ENCODE peak calls at places on chromosomes 5 and 9, in six cellular contexts. One of them, this sample, is unnamed.

GRCh38 chr5:42949348-42950090 is 90.6 kb downstream of the ANXA2R start:
- DNase-seq in IMR-90: peak
- DNase-seq in ascending aorta: peak
- DNase-seq in fibroblast of the aortic adventitia: peak
- DNase-seq in CD8-positive, alpha-beta T cell: peak
- DNase-seq in left lung: peak
- DNase-seq in this sample: peak

GRCh38 chr9:18393340-18394130 is 80.4 kb upstream of the ADAMTSL1 start:
- DNase-seq in CD8-positive, alpha-beta T cell: no peak
- DNase-seq in left lung: no peak
- DNase-seq in ascending aorta: no peak
- DNase-seq in IMR-90: peak
- DNase-seq in fibroblast of the aortic adventitia: peak
- DNase-seq in this sample: peak

GRCh38 chr9:1575939-1576338 is 439.2 kb upstream of the SMARCA2 start:
- DNase-seq in left lung: peak
- DNase-seq in ascending aorta: no peak
- DNase-seq in fibroblast of the aortic adventitia: no peak
- DNase-seq in IMR-90: no peak
- DNase-seq in CD8-positive, alpha-beta T cell: no peak
- DNase-seq in this sample: no peak

GRCh38 chr9:137721899-137722298 is 103.1 kb downstream of the EHMT1 start:
- DNase-seq in ascending aorta: no peak
- DNase-seq in IMR-90: no peak
- DNase-seq in CD8-positive, alpha-beta T cell: peak
- DNase-seq in fibroblast of the aortic adventitia: no peak
- DNase-seq in left lung: no peak
- DNase-seq in this sample: no peak

GRCh38 chr9:92686954-92687353 is 17.0 kb upstream of the IPPK start:
- DNase-seq in CD8-positive, alpha-beta T cell: no peak
- DNase-seq in IMR-90: no peak
- DNase-seq in left lung: no peak
- DNase-seq in ascending aorta: no peak
- DNase-seq in fibroblast of the aortic adventitia: no peak
- DNase-seq in this sample: no peak

GRCh38 chr9:89730715-89731114 is 125.9 kb downstream of the GADD45G start:
- DNase-seq in ascending aorta: no peak
- DNase-seq in fibroblast of the aortic adventitia: no peak
- DNase-seq in left lung: peak
- DNase-seq in CD8-positive, alpha-beta T cell: no peak
- DNase-seq in IMR-90: no peak
- DNase-seq in this sample: no peak

GRCh38 chr5:154215931-154216330 is 25.4 kb downstream of the GALNT10 start:
- DNase-seq in ascending aorta: no peak
- DNase-seq in CD8-positive, alpha-beta T cell: no peak
- DNase-seq in left lung: no peak
- DNase-seq in fibroblast of the aortic adventitia: no peak
- DNase-seq in IMR-90: peak
- DNase-seq in this sample: no peak

GRCh38 chr9:116316231-116316630 is 162.6 kb downstream of the PAPPA start:
- DNase-seq in fibroblast of the aortic adventitia: no peak
- DNase-seq in IMR-90: no peak
- DNase-seq in ascending aorta: no peak
- DNase-seq in left lung: no peak
- DNase-seq in CD8-positive, alpha-beta T cell: no peak
- DNase-seq in this sample: no peak

GRCh38 chr5:2621631-2622030 is 129.8 kb downstream of the IRX2 start:
- DNase-seq in CD8-positive, alpha-beta T cell: no peak
- DNase-seq in ascending aorta: no peak
- DNase-seq in IMR-90: no peak
- DNase-seq in fibroblast of the aortic adventitia: no peak
- DNase-seq in left lung: no peak
- DNase-seq in this sample: no peak

DNA sequence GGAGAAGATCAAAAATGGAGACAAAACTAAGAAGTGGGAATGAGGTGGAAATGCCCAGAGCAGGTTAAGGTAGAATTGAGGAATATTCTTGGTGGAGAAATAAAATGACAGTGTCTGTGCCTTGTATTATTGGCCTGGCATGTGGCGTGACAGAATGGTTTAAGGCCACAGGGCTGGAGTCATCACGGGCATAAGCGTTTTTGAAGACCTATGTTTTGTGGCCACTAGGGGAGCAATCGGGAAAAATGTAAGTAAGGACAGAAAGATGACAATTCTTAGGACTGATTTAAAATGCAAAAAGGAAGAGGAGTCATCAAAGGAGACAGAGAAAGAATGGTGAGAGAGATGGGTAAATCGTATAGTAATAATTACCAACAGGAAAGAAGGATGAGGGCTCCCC is 72.2 kb upstream of the EPB41L4A start:
- DNase-seq in IMR-90: peak
- DNase-seq in ascending aorta: no peak
- DNase-seq in left lung: no peak
- DNase-seq in fibroblast of the aortic adventitia: no peak
- DNase-seq in CD8-positive, alpha-beta T cell: no peak
- DNase-seq in this sample: peak
- TF ChIP-seq CTCF in IMR-90: peak
- TF ChIP-seq CTCF in ascending aorta: no peak
- TF ChIP-seq CTCF in left lung: no peak
- TF ChIP-seq CTCF in fibroblast of the aortic adventitia: peak
- TF ChIP-seq CTCF in CD8-positive, alpha-beta T cell: no peak
- TF ChIP-seq CTCF in this sample: peak

DNA sequence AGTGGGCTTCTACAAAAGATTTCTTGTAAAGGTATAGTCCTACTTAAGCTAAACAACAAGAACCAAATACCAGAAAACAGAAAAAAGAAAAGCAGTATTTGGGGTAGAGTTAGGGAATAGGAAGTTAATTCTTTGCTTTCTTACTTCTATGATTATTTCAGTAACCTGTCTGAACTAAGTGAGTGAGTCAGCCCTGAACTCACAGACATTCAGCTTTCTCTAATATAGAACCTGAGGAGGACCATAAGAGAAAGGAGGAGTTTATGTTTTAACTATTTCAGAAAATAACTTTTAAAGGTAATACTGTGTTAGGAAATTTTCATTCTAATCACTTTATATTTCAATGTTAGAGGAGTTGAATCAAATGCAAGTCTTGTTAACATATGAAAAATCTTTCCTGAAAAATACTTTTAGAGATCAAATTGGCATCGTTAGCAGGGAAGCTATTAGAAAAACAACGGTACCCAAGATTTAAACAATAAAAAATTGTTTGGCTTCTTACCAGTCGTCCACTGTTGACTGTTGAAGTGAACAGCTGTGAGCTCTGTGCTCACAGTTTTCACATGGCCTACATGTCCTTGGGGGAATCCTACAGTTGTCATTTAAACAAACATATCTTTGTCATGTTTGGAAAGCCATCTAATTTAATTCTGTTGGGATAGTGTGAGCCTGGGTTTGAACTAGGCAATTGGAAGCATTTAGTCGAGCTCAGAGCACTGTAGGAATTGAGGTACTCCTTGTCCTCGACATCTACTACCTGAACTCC is 19.9 kb upstream of the ZFAND5 start:
- DNase-seq in IMR-90: peak
- DNase-seq in left lung: no peak
- DNase-seq in ascending aorta: no peak
- DNase-seq in fibroblast of the aortic adventitia: no peak
- DNase-seq in CD8-positive, alpha-beta T cell: no peak
- DNase-seq in this sample: peak
- H3K4me3 ChIP-seq in IMR-90: no peak
- H3K4me3 ChIP-seq in left lung: no peak
- H3K4me3 ChIP-seq in ascending aorta: no peak
- H3K4me3 ChIP-seq in fibroblast of the aortic adventitia: no peak
- H3K4me3 ChIP-seq in CD8-positive, alpha-beta T cell: no peak
- H3K4me3 ChIP-seq in this sample: no peak

GRCh38 chr9:76718166-76718565 is 46.1 kb upstream of the PCA3 start:
- DNase-seq in fibroblast of the aortic adventitia: no peak
- DNase-seq in ascending aorta: no peak
- DNase-seq in IMR-90: no peak
- DNase-seq in left lung: no peak
- DNase-seq in CD8-positive, alpha-beta T cell: no peak
- DNase-seq in this sample: no peak
- TF ChIP-seq CTCF in fibroblast of the aortic adventitia: no peak
- TF ChIP-seq CTCF in ascending aorta: no peak
- TF ChIP-seq CTCF in IMR-90: no peak
- TF ChIP-seq CTCF in left lung: no peak
- TF ChIP-seq CTCF in CD8-positive, alpha-beta T cell: no peak
- TF ChIP-seq CTCF in this sample: peak

DNA sequence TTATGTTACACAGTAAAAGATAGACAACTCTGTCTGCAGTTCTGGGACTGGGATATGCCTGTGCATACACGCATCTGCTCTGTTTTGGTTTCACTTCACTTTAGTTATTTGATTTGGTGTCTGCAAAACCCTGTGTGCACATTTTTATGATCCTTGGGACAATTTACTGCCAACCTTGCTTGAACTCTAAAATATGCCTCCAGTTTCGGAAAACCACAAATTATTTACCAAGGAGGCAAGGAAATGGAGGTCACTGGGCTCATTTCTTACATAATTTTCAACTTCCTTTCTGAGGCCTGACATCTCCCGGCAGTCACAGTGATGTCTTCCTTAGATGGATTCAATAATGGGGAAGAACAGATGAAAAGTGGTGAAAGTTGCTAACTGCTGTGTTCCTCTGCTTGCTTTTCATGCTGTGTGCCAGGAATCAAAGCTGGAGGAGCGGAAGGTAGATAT is 61.2 kb upstream of the TAF11L2 start:
- DNase-seq in left lung: no peak
- DNase-seq in ascending aorta: no peak
- DNase-seq in fibroblast of the aortic adventitia: peak
- DNase-seq in CD8-positive, alpha-beta T cell: no peak
- DNase-seq in IMR-90: no peak
- DNase-seq in this sample: no peak
- H3K4me3 ChIP-seq in left lung: no peak
- H3K4me3 ChIP-seq in ascending aorta: peak
- H3K4me3 ChIP-seq in fibroblast of the aortic adventitia: no peak
- H3K4me3 ChIP-seq in CD8-positive, alpha-beta T cell: no peak
- H3K4me3 ChIP-seq in IMR-90: peak
- H3K4me3 ChIP-seq in this sample: no peak

GRCh38 chr5:181241393-181241975 is 2.2 kb downstream of the RACK1 start:
- DNase-seq in ascending aorta: no peak
- DNase-seq in left lung: no peak
- DNase-seq in fibroblast of the aortic adventitia: peak
- DNase-seq in CD8-positive, alpha-beta T cell: peak
- DNase-seq in IMR-90: peak
- DNase-seq in this sample: peak
- TF ChIP-seq CTCF in ascending aorta: no peak
- TF ChIP-seq CTCF in left lung: no peak
- TF ChIP-seq CTCF in fibroblast of the aortic adventitia: no peak
- TF ChIP-seq CTCF in CD8-positive, alpha-beta T cell: no peak
- TF ChIP-seq CTCF in IMR-90: peak
- TF ChIP-seq CTCF in this sample: peak

GRCh38 chr5:40428815-40429214 is 250.9 kb upstream of the PTGER4 start:
- DNase-seq in left lung: no peak
- DNase-seq in CD8-positive, alpha-beta T cell: no peak
- DNase-seq in IMR-90: no peak
- DNase-seq in ascending aorta: no peak
- DNase-seq in fibroblast of the aortic adventitia: no peak
- DNase-seq in this sample: no peak
- H3K4me3 ChIP-seq in left lung: no peak
- H3K4me3 ChIP-seq in CD8-positive, alpha-beta T cell: no peak
- H3K4me3 ChIP-seq in IMR-90: no peak
- H3K4me3 ChIP-seq in ascending aorta: no peak
- H3K4me3 ChIP-seq in fibroblast of the aortic adventitia: no peak
- H3K4me3 ChIP-seq in this sample: no peak

GRCh38 chr5:148457183-148457620 is 73.4 kb downstream of the FBXO38 start:
- DNase-seq in CD8-positive, alpha-beta T cell: no peak
- DNase-seq in ascending aorta: no peak
- DNase-seq in left lung: no peak
- DNase-seq in fibroblast of the aortic adventitia: no peak
- DNase-seq in IMR-90: no peak
- DNase-seq in this sample: no peak
- TF ChIP-seq CTCF in CD8-positive, alpha-beta T cell: no peak
- TF ChIP-seq CTCF in ascending aorta: no peak
- TF ChIP-seq CTCF in left lung: no peak
- TF ChIP-seq CTCF in fibroblast of the aortic adventitia: peak
- TF ChIP-seq CTCF in IMR-90: peak
- TF ChIP-seq CTCF in this sample: peak

GRCh38 chr5:5140051-5141010 is at the start of gene ADAMTS16:
- DNase-seq in IMR-90: no peak
- DNase-seq in left lung: peak
- DNase-seq in fibroblast of the aortic adventitia: no peak
- DNase-seq in CD8-positive, alpha-beta T cell: no peak
- DNase-seq in ascending aorta: no peak
- DNase-seq in this sample: no peak

GRCh38 chr5:5144441-5144840 is 4.3 kb downstream of the ADAMTS16 start:
- DNase-seq in ascending aorta: no peak
- DNase-seq in fibroblast of the aortic adventitia: no peak
- DNase-seq in left lung: no peak
- DNase-seq in CD8-positive, alpha-beta T cell: no peak
- DNase-seq in IMR-90: no peak
- DNase-seq in this sample: no peak

GRCh38 chr5:5139358-5140050 is 626 bp upstream of the ADAMTS16 start:
- DNase-seq in ascending aorta: no peak
- DNase-seq in fibroblast of the aortic adventitia: no peak
- DNase-seq in left lung: peak
- DNase-seq in CD8-positive, alpha-beta T cell: no peak
- DNase-seq in IMR-90: no peak
- DNase-seq in this sample: no peak

GRCh38 chr5:5141011-5141599 is 975 bp downstream of the ADAMTS16 start:
- DNase-seq in IMR-90: no peak
- DNase-seq in left lung: no peak
- DNase-seq in fibroblast of the aortic adventitia: no peak
- DNase-seq in ascending aorta: no peak
- DNase-seq in CD8-positive, alpha-beta T cell: no peak
- DNase-seq in this sample: no peak

GRCh38 chr5:5141625-5142527 is 1.7 kb downstream of the ADAMTS16 start:
- DNase-seq in ascending aorta: no peak
- DNase-seq in left lung: no peak
- DNase-seq in CD8-positive, alpha-beta T cell: no peak
- DNase-seq in IMR-90: peak
- DNase-seq in fibroblast of the aortic adventitia: peak
- DNase-seq in this sample: peak
- H3K4me3 ChIP-seq in ascending aorta: peak
- H3K4me3 ChIP-seq in left lung: no peak
- H3K4me3 ChIP-seq in CD8-positive, alpha-beta T cell: no peak
- H3K4me3 ChIP-seq in IMR-90: no peak
- H3K4me3 ChIP-seq in fibroblast of the aortic adventitia: no peak
- H3K4me3 ChIP-seq in this sample: no peak

GRCh38 chr9:72615931-72616330 is 94.5 kb downstream of the TMC1 start:
- DNase-seq in ascending aorta: no peak
- DNase-seq in left lung: no peak
- DNase-seq in CD8-positive, alpha-beta T cell: no peak
- DNase-seq in IMR-90: peak
- DNase-seq in fibroblast of the aortic adventitia: peak
- DNase-seq in this sample: peak

GRCh38 chr9:72614057-72614456 is 92.6 kb downstream of the TMC1 start:
- DNase-seq in ascending aorta: no peak
- DNase-seq in IMR-90: no peak
- DNase-seq in left lung: no peak
- DNase-seq in fibroblast of the aortic adventitia: no peak
- DNase-seq in CD8-positive, alpha-beta T cell: no peak
- DNase-seq in this sample: peak

DNA sequence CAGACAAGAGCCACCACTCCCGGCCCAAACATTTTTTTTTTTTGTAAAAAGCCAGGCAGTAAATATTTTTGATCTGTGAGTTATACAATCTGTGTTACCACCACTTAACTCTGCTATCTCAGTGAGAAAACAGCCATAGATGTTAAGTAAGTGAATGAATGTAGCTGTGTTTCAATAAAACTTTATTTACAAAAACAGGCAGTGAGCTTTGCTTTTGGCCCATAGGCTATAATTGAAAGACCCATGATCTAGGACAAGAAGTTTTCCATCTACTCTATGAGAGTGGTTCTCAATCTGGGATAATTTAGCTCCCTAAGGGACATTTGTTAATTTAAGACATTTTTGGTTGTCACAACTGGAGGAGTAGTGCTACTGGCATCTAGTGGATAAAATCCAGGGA is 91.0 kb downstream of the TMC1 start:
- DNase-seq in ascending aorta: no peak
- DNase-seq in fibroblast of the aortic adventitia: no peak
- DNase-seq in CD8-positive, alpha-beta T cell: no peak
- DNase-seq in IMR-90: no peak
- DNase-seq in left lung: no peak
- DNase-seq in this sample: no peak
- TF ChIP-seq CTCF in ascending aorta: no peak
- TF ChIP-seq CTCF in fibroblast of the aortic adventitia: peak
- TF ChIP-seq CTCF in CD8-positive, alpha-beta T cell: no peak
- TF ChIP-seq CTCF in IMR-90: peak
- TF ChIP-seq CTCF in left lung: no peak
- TF ChIP-seq CTCF in this sample: peak